ENCODE peak calls at places on chromosomes 7 and 10, in seven cellular contexts. One of them, this sample, is unnamed.

GRCh38 chr10:13483073-13483472 is 45.7 kb downstream of the BEND7 start:
- DNase-seq in lung: no peak
- DNase-seq in HCT116: no peak
- DNase-seq in heart left ventricle: no peak
- DNase-seq in CD8-positive, alpha-beta T cell: no peak
- DNase-seq in lower lobe of right lung: no peak
- DNase-seq in AG04450: no peak
- DNase-seq in this sample: no peak

GRCh38 chr10:120600871-120601644 is 144.0 kb downstream of the PLPP4 start:
- DNase-seq in lung: no peak
- DNase-seq in CD8-positive, alpha-beta T cell: no peak
- DNase-seq in heart left ventricle: no peak
- DNase-seq in lower lobe of right lung: no peak
- DNase-seq in HCT116: no peak
- DNase-seq in AG04450: no peak
- DNase-seq in this sample: no peak

GRCh38 chr10:72229261-72230251 is 13.5 kb upstream of the ASCC1 start:
- DNase-seq in HCT116: no peak
- DNase-seq in CD8-positive, alpha-beta T cell: no peak
- DNase-seq in lower lobe of right lung: no peak
- DNase-seq in AG04450: no peak
- DNase-seq in heart left ventricle: no peak
- DNase-seq in lung: no peak
- DNase-seq in this sample: no peak

GRCh38 chr10:4409281-4409680 is 416.7 kb upstream of the AKR1E2 start:
- DNase-seq in CD8-positive, alpha-beta T cell: no peak
- DNase-seq in lung: no peak
- DNase-seq in heart left ventricle: no peak
- DNase-seq in lower lobe of right lung: no peak
- DNase-seq in HCT116: no peak
- DNase-seq in AG04450: no peak
- DNase-seq in this sample: no peak

GRCh38 chr7:46450871-46451270 is 529.8 kb upstream of the IGFBP3 start:
- DNase-seq in AG04450: no peak
- DNase-seq in HCT116: no peak
- DNase-seq in lower lobe of right lung: no peak
- DNase-seq in CD8-positive, alpha-beta T cell: no peak
- DNase-seq in lung: no peak
- DNase-seq in heart left ventricle: no peak
- DNase-seq in this sample: no peak

GRCh38 chr10:115432188-115432819 is 339.1 kb downstream of the ATRNL1 start:
- DNase-seq in AG04450: no peak
- DNase-seq in lower lobe of right lung: no peak
- DNase-seq in CD8-positive, alpha-beta T cell: no peak
- DNase-seq in HCT116: peak
- DNase-seq in lung: no peak
- DNase-seq in heart left ventricle: no peak
- DNase-seq in this sample: no peak

GRCh38 chr7:116528008-116528789 is 3.4 kb downstream of the CAV1 start:
- DNase-seq in lower lobe of right lung: no peak
- DNase-seq in HCT116: peak
- DNase-seq in CD8-positive, alpha-beta T cell: no peak
- DNase-seq in AG04450: peak
- DNase-seq in lung: peak
- DNase-seq in heart left ventricle: peak
- DNase-seq in this sample: peak

GRCh38 chr7:94939393-94939792 is 32.0 kb downstream of the PPP1R9A start:
- DNase-seq in lower lobe of right lung: no peak
- DNase-seq in heart left ventricle: no peak
- DNase-seq in lung: no peak
- DNase-seq in HCT116: no peak
- DNase-seq in AG04450: no peak
- DNase-seq in CD8-positive, alpha-beta T cell: no peak
- DNase-seq in this sample: no peak

GRCh38 chr7:87007063-87007462 is 52.4 kb downstream of the ELAPOR2 start:
- DNase-seq in lung: no peak
- DNase-seq in AG04450: no peak
- DNase-seq in HCT116: no peak
- DNase-seq in heart left ventricle: no peak
- DNase-seq in lower lobe of right lung: no peak
- DNase-seq in CD8-positive, alpha-beta T cell: no peak
- DNase-seq in this sample: no peak

GRCh38 chr10:130493021-130493420 is 356.8 kb downstream of the GLRX3 start:
- DNase-seq in heart left ventricle: no peak
- DNase-seq in AG04450: no peak
- DNase-seq in HCT116: no peak
- DNase-seq in lung: no peak
- DNase-seq in lower lobe of right lung: no peak
- DNase-seq in CD8-positive, alpha-beta T cell: no peak
- DNase-seq in this sample: no peak

GRCh38 chr10:110872145-110872983 is 636 bp downstream of the PDCD4 start:
- DNase-seq in CD8-positive, alpha-beta T cell: peak
- DNase-seq in lung: peak
- DNase-seq in HCT116: no peak
- DNase-seq in lower lobe of right lung: peak
- DNase-seq in heart left ventricle: peak
- DNase-seq in AG04450: no peak
- DNase-seq in this sample: peak

GRCh38 chr10:113493195-113493594 is 59.7 kb upstream of the HABP2 start:
- DNase-seq in heart left ventricle: no peak
- DNase-seq in CD8-positive, alpha-beta T cell: no peak
- DNase-seq in HCT116: no peak
- DNase-seq in AG04450: no peak
- DNase-seq in lower lobe of right lung: no peak
- DNase-seq in lung: no peak
- DNase-seq in this sample: no peak

GRCh38 chr7:50212016-50212325 is 92.5 kb upstream of the IKZF1 start:
- DNase-seq in CD8-positive, alpha-beta T cell: no peak
- DNase-seq in lower lobe of right lung: no peak
- DNase-seq in heart left ventricle: no peak
- DNase-seq in AG04450: no peak
- DNase-seq in HCT116: no peak
- DNase-seq in lung: no peak
- DNase-seq in this sample: no peak

GRCh38 chr10:51640120-51640819 is 59.1 kb downstream of the CSTF2T start:
- DNase-seq in AG04450: no peak
- DNase-seq in CD8-positive, alpha-beta T cell: no peak
- DNase-seq in lung: no peak
- DNase-seq in HCT116: no peak
- DNase-seq in lower lobe of right lung: no peak
- DNase-seq in heart left ventricle: no peak
- DNase-seq in this sample: no peak

GRCh38 chr10:51642591-51642990 is 56.8 kb downstream of the CSTF2T start:
- DNase-seq in heart left ventricle: no peak
- DNase-seq in AG04450: no peak
- DNase-seq in lung: no peak
- DNase-seq in HCT116: no peak
- DNase-seq in lower lobe of right lung: no peak
- DNase-seq in CD8-positive, alpha-beta T cell: no peak
- DNase-seq in this sample: no peak

GRCh38 chr10:51643734-51644133 is 55.7 kb downstream of the CSTF2T start:
- DNase-seq in lung: no peak
- DNase-seq in lower lobe of right lung: no peak
- DNase-seq in AG04450: no peak
- DNase-seq in HCT116: no peak
- DNase-seq in CD8-positive, alpha-beta T cell: no peak
- DNase-seq in heart left ventricle: no peak
- DNase-seq in this sample: no peak

GRCh38 chr10:51638737-51639136 is 60.7 kb downstream of the CSTF2T start:
- DNase-seq in lung: no peak
- DNase-seq in heart left ventricle: no peak
- DNase-seq in AG04450: no peak
- DNase-seq in CD8-positive, alpha-beta T cell: no peak
- DNase-seq in HCT116: no peak
- DNase-seq in lower lobe of right lung: no peak
- DNase-seq in this sample: no peak
- TF ChIP-seq CTCF in lung: no peak
- TF ChIP-seq CTCF in heart left ventricle: no peak
- TF ChIP-seq CTCF in AG04450: no peak
- TF ChIP-seq CTCF in CD8-positive, alpha-beta T cell: no peak
- TF ChIP-seq CTCF in HCT116: no peak
- TF ChIP-seq CTCF in lower lobe of right lung: no peak
- TF ChIP-seq CTCF in this sample: no peak

GRCh38 chr10:124151466-124152095 is 58.2 kb upstream of the CHST15 start:
- DNase-seq in lung: no peak
- DNase-seq in lower lobe of right lung: no peak
- DNase-seq in heart left ventricle: no peak
- DNase-seq in AG04450: no peak
- DNase-seq in HCT116: no peak
- DNase-seq in CD8-positive, alpha-beta T cell: no peak
- DNase-seq in this sample: no peak

GRCh38 chr10:124150189-124150806 is 56.9 kb upstream of the CHST15 start:
- DNase-seq in HCT116: no peak
- DNase-seq in AG04450: no peak
- DNase-seq in CD8-positive, alpha-beta T cell: no peak
- DNase-seq in heart left ventricle: no peak
- DNase-seq in lower lobe of right lung: no peak
- DNase-seq in lung: no peak
- DNase-seq in this sample: no peak

GRCh38 chr10:124150807-124151417 is 57.5 kb upstream of the CHST15 start:
- DNase-seq in AG04450: no peak
- DNase-seq in CD8-positive, alpha-beta T cell: no peak
- DNase-seq in HCT116: no peak
- DNase-seq in heart left ventricle: no peak
- DNase-seq in lung: no peak
- DNase-seq in lower lobe of right lung: no peak
- DNase-seq in this sample: no peak

GRCh38 chr10:124149681-124150080 is 56.3 kb upstream of the CHST15 start:
- DNase-seq in HCT116: no peak
- DNase-seq in heart left ventricle: no peak
- DNase-seq in lower lobe of right lung: no peak
- DNase-seq in lung: no peak
- DNase-seq in CD8-positive, alpha-beta T cell: no peak
- DNase-seq in AG04450: no peak
- DNase-seq in this sample: no peak

GRCh38 chr10:124149143-124149542 is 55.7 kb upstream of the CHST15 start:
- DNase-seq in lower lobe of right lung: no peak
- DNase-seq in CD8-positive, alpha-beta T cell: no peak
- DNase-seq in HCT116: no peak
- DNase-seq in AG04450: no peak
- DNase-seq in heart left ventricle: no peak
- DNase-seq in lung: no peak
- DNase-seq in this sample: no peak
- H3K27ac ChIP-seq in lower lobe of right lung: no peak
- H3K27ac ChIP-seq in CD8-positive, alpha-beta T cell: no peak
- H3K27ac ChIP-seq in HCT116: no peak
- H3K27ac ChIP-seq in AG04450: no peak
- H3K27ac ChIP-seq in heart left ventricle: no peak
- H3K27ac ChIP-seq in lung: no peak
- H3K27ac ChIP-seq in this sample: no peak

GRCh38 chr10:19817251-19818046 is 1.2 kb downstream of the PLXDC2 start:
- DNase-seq in AG04450: no peak
- DNase-seq in lung: no peak
- DNase-seq in heart left ventricle: peak
- DNase-seq in HCT116: no peak
- DNase-seq in CD8-positive, alpha-beta T cell: no peak
- DNase-seq in lower lobe of right lung: peak
- DNase-seq in this sample: no peak
- H3K4me3 ChIP-seq in AG04450: peak
- H3K4me3 ChIP-seq in lung: peak
- H3K4me3 ChIP-seq in heart left ventricle: peak
- H3K4me3 ChIP-seq in HCT116: no peak
- H3K4me3 ChIP-seq in CD8-positive, alpha-beta T cell: no peak
- H3K4me3 ChIP-seq in lower lobe of right lung: peak
- H3K4me3 ChIP-seq in this sample: peak

DNA sequence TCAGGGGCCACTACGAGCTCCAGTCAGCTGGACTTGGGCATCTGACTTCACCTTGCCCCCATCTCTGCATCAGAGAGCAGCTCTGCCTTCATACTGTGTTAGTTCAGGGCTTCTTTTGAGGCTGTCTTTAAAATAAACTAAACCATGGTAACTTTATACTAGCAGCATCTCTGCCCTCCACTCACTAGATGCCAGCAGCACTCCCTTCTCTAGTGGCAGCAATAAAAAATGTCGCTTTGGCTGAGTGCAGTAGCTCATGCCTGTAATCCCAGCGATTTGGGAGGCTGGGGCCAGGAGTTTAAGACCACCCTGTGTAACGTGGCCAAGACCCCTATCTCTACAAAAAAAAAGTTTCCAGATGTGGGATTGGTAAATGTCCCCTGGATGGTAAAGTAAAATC is 584.4 kb downstream of the INHBA start:
- DNase-seq in AG04450: no peak
- DNase-seq in lower lobe of right lung: no peak
- DNase-seq in lung: no peak
- DNase-seq in CD8-positive, alpha-beta T cell: no peak
- DNase-seq in HCT116: no peak
- DNase-seq in heart left ventricle: no peak
- DNase-seq in this sample: no peak
- TF ChIP-seq CTCF in AG04450: no peak
- TF ChIP-seq CTCF in lower lobe of right lung: no peak
- TF ChIP-seq CTCF in lung: no peak
- TF ChIP-seq CTCF in CD8-positive, alpha-beta T cell: no peak
- TF ChIP-seq CTCF in HCT116: no peak
- TF ChIP-seq CTCF in heart left ventricle: no peak
- TF ChIP-seq CTCF in this sample: no peak

GRCh38 chr10:74000892-74001669 is 3.2 kb downstream of the VCL start:
- DNase-seq in AG04450: no peak
- DNase-seq in CD8-positive, alpha-beta T cell: no peak
- DNase-seq in lung: no peak
- DNase-seq in HCT116: no peak
- DNase-seq in heart left ventricle: no peak
- DNase-seq in lower lobe of right lung: no peak
- DNase-seq in this sample: no peak
- H3K27ac ChIP-seq in AG04450: no peak
- H3K27ac ChIP-seq in CD8-positive, alpha-beta T cell: no peak
- H3K27ac ChIP-seq in lung: no peak
- H3K27ac ChIP-seq in HCT116: no peak
- H3K27ac ChIP-seq in heart left ventricle: peak
- H3K27ac ChIP-seq in lower lobe of right lung: no peak
- H3K27ac ChIP-seq in this sample: no peak

This sample was measured in dorsolateral prefrontal cortex.